ENCODE peak calls at places on chromosomes 13 and 19, in six cellular contexts. O is MCF 10A, U is adrenal gland, Q is suprapubic skin, B is activated B cell treated with CpG ODN at 0.5 μM for 24 hours, K is OCI-LY7. P is an unnamed sample.

GRCh38 chr13:25222740-25223139 is 50.7 kb upstream of the AMER2 start:
- DNase-seq in O (no peak), U (no peak), Q (no peak), B (no peak), K (no peak), P (no peak)

GRCh38 chr19:9917322-9917721 is 19.0 kb downstream of the OLFM2 start:
- DNase-seq in O (peak; percentile 70), U (peak; percentile 50), Q (no peak), B (no peak), K (peak; percentile 61), P (no peak)

GRCh38 chr19:23789246-23789645 is 30.6 kb upstream of the ZNF681 start:
- DNase-seq in O (no peak), U (no peak), Q (no peak), B (no peak), K (no peak), P (no peak)

GRCh38 chr13:102327119-102327617 is 74.7 kb downstream of the FGF14 start:
- DNase-seq in O (no peak), U (no peak), Q (no peak), B (no peak), K (no peak), P (no peak)

GRCh38 chr19:42443944-42444398 is 1.2 kb upstream of the CXCL17 start:
- DNase-seq in O (no peak), U (no peak), Q (no peak), B (no peak), K (no peak), P (no peak)

GRCh38 chr19:51602189-51602854 is 27.9 kb downstream of the SIGLEC5 start:
- DNase-seq in O (no peak), U (no peak), Q (no peak), B (no peak), K (no peak), P (no peak)

GRCh38 chr13:106440846-106441245 is 94.6 kb downstream of the EFNB2 start:
- DNase-seq in O (no peak), U (no peak), Q (no peak), B (no peak), K (no peak), P (no peak)

GRCh38 chr13:97266328-97266727 is 44.2 kb downstream of the MBNL2 start:
- DNase-seq in O (no peak), U (no peak), Q (no peak), B (no peak), K (no peak), P (no peak)

GRCh38 chr19:44756089-44756562 is 7.6 kb downstream of the BCL3 start:
- DNase-seq in O (no peak), U (no peak), Q (no peak), B (no peak), K (no peak), P (no peak)

GRCh38 chr13:86856996-86857395 is 814.2 kb upstream of the SLITRK5 start:
- DNase-seq in O (peak; percentile 23), U (no peak), Q (no peak), B (no peak), K (no peak), P (no peak)

GRCh38 chr19:6674868-6675305 is 4.9 kb upstream of the TNFSF14 start:
- DNase-seq in O (peak; percentile 83), U (peak; percentile 79), Q (no peak), B (peak; percentile 50), K (peak; percentile 58), P (peak; percentile 42)

GRCh38 chr13:101634142-101634541 is 181.7 kb downstream of the ITGBL1 start:
- DNase-seq in O (no peak), U (no peak), Q (no peak), B (no peak), K (no peak), P (no peak)

GRCh38 chr19:55809381-55810058 is 22.3 kb downstream of the NLRP11 start:
- DNase-seq in O (peak; percentile 83), U (peak; percentile 51), Q (no peak), B (peak; percentile 19), K (peak; percentile 89), P (no peak)
- TF ChIP-seq CTCF in O (peak; percentile 23), U (peak; percentile 39), Q (no peak), B (no peak), K (peak; percentile 85), P (no peak)

DNA sequence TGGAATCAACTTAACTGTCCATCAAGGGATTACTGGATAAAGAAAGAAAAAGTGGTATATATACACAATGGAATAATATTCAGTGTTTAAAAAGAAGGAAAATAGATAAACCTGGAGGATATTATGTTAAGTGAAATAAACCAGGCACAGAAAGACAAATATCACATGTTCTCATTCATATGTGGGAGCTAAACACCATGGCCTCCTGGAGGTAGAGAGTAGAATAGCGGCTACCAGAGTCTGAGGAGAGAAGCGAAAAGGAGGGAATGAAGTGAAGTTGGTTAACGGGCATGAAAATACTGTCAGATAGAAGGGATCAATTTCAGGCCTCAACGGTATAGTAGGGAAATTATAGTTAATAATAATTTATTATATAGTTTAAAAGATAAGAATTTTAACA is 147.5 kb upstream of the OBI1 start:
- DNase-seq in O (peak; percentile 9), U (no peak), Q (no peak), B (no peak), K (no peak), P (no peak)
- TF ChIP-seq CTCF in O (no peak), U (no peak), Q (no peak), B (no peak), K (peak; percentile 44), P (peak; percentile 48)

GRCh38 chr13:110322828-110323171 is 15.7 kb downstream of the COL4A2 start:
- DNase-seq in O (no peak), U (no peak), Q (peak; percentile 59), B (no peak), K (no peak), P (no peak)

GRCh38 chr13:110320645-110321044 is 13.6 kb downstream of the COL4A2 start:
- DNase-seq in O (no peak), U (no peak), Q (no peak), B (no peak), K (no peak), P (no peak)

GRCh38 chr13:110323986-110324749 is 17.1 kb downstream of the COL4A2 start:
- DNase-seq in O (no peak), U (no peak), Q (no peak), B (no peak), K (no peak), P (no peak)

GRCh38 chr13:110322126-110322827 is 15.2 kb downstream of the COL4A2 start:
- DNase-seq in O (no peak), U (peak; percentile 14), Q (peak; percentile 73), B (no peak), K (no peak), P (no peak)

DNA sequence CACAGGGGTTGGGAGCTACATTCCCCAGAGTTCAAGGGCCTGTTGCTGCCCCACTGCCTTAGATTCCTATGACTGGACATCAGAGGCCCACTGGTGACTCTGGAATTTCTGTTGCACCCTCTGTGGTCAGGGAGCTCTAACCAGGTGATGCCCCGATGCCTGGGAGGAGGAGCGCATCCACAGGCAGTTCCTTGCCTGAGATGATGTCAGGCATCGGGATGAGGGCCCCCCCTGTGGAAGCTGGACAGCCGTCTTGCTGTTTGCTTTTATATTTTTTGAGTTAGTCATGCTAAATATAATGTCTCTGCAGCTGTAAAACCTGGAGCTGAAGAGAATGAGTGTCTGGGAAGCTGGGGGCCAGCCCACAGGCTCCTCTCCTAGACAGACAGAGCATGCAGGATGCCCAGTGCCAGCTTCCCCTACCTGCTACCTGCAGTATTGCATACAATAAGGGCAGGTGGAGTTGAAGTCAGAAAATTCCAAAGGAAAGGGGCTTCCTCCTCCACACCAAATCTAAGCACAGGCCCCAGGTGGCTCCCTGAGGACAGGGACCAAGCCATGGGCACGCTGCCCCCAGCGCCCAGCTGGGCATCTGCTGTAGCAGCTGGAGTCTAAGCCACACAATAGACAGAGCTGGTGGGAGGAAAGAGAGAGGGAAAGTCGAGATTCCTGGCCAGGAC is 16.2 kb downstream of the COL4A2 start:
- DNase-seq in O (no peak), U (no peak), Q (no peak), B (no peak), K (no peak), P (no peak)
- TF ChIP-seq CTCF in O (no peak), U (no peak), Q (no peak), B (no peak), K (no peak), P (peak; percentile 47)

DNA sequence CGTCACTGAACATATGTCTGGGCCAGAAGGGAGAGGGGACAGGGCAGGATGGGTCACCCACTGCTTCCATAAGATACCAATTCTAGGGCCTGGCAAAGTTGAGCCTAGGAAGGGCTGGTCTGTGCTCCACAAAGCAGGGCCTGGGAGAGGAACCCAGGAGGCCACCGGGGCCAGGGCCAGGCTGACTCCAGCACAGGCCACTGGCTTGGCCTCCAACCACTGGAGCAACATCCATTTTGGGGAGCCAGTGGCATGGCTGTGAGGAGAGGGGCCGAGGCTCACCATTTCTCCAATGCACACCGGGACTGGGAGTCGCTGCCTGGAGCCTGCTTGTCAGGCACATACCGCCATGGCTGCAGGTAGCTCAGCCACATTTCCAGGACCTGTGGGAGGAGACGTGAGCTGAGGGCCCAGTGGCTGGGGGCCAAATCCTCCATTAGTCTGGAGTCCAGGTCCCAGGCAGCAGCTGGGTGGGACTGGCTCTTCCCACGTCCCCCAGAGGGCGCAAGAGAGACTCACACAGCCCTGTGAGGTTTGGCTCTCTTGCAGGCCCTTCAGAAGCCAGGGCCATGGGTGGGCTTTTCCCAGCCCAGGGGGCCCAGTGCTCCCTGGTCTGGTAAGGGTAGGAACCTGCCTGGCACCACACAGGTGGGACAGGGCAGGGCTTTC is 27.7 kb downstream of the TUBA3C start:
- DNase-seq in O (no peak), U (no peak), Q (no peak), B (no peak), K (no peak), P (no peak)
- TF ChIP-seq CTCF in O (peak; percentile 26), U (no peak), Q (no peak), B (no peak), K (peak; percentile 34), P (no peak)

GRCh38 chr13:76890036-76890435 is 3.8 kb upstream of the KCTD12 start:
- DNase-seq in O (peak; percentile 82), U (no peak), Q (no peak), B (no peak), K (no peak), P (no peak)
- TF ChIP-seq CTCF in O (no peak), U (no peak), Q (no peak), B (no peak), K (no peak), P (no peak)

GRCh38 chr13:114263590-114263989 is 17.8 kb upstream of the UPF3A start:
- DNase-seq in O (no peak), U (no peak), Q (no peak), B (no peak), K (peak; percentile 48), P (no peak)

GRCh38 chr13:114264886-114265611 is 16.4 kb upstream of the UPF3A start:
- DNase-seq in O (no peak), U (no peak), Q (no peak), B (no peak), K (no peak), P (no peak)

GRCh38 chr13:114269281-114269770 is 12.1 kb upstream of the UPF3A start:
- DNase-seq in O (no peak), U (no peak), Q (no peak), B (no peak), K (no peak), P (no peak)

GRCh38 chr13:114268344-114269280 is 12.8 kb upstream of the UPF3A start:
- DNase-seq in O (no peak), U (no peak), Q (no peak), B (no peak), K (no peak), P (no peak)

GRCh38 chr13:114266241-114266640 is 15.2 kb upstream of the UPF3A start:
- DNase-seq in O (no peak), U (no peak), Q (no peak), B (no peak), K (no peak), P (no peak)
- TF ChIP-seq CTCF in O (no peak), U (no peak), Q (no peak), B (no peak), K (no peak), P (no peak)

GRCh38 chr13:52399708-52400107 is 6.3 kb downstream of the THSD1 start:
- DNase-seq in O (peak; percentile 42), U (no peak), Q (no peak), B (no peak), K (no peak), P (no peak)
- TF ChIP-seq CTCF in O (no peak), U (no peak), Q (no peak), B (no peak), K (peak; percentile 23), P (peak; percentile 45)